ENCODE peak calls at places on chromosomes 6 and 20, in five cellular contexts. S is NCI-H2171 treated with DMSO at 0.1 percent for 48 hours; Q is stimulated activated CD4-positive, alpha-beta T cell treated with anti-CD3 and anti-CD28 coated beads, Interleukin-4, amount 100 ng/mL, for 1 hour; P is aorta; M is substantia nigra. F is an unnamed sample.
A peak's percentile ranks its signal among the peaks of the same experiment; 100 is the strongest.

GRCh38 chr6:37042139-37042538 is 36.7 kb downstream of the FGD2 start:
- DNase-seq in M (no peak), S (no peak), Q (no peak), P (no peak), F (no peak)

GRCh38 chr20:37223053-37223452 is 38.6 kb downstream of the GHRH start:
- DNase-seq in M (peak; percentile 41), Q (no peak), P (no peak), S (no peak), F (no peak)

GRCh38 chr6:141443668-141444067 is 689.1 kb upstream of the GJE1 start:
- DNase-seq in S (no peak), Q (no peak), M (no peak), P (no peak), F (no peak)

GRCh38 chr6:47416396-47417345 is 60.9 kb upstream of the CD2AP start:
- DNase-seq in S (no peak), M (no peak), P (no peak), Q (no peak), F (no peak)

GRCh38 chr6:154509421-154510143 is 903 bp downstream of the CNKSR3 start:
- DNase-seq in P (peak; percentile 56), M (no peak), S (no peak), Q (peak; percentile 6), F (peak; percentile 80)

GRCh38 chr6:80271074-80271473 is 164.6 kb downstream of the BCKDHB start:
- DNase-seq in S (no peak), M (no peak), P (no peak), Q (no peak), F (no peak)

GRCh38 chr6:72081880-72082279 is 195.5 kb downstream of the RIMS1 start:
- DNase-seq in P (no peak), Q (no peak), S (no peak), M (no peak), F (no peak)

GRCh38 chr6:82178084-82178758 is 69.3 kb downstream of the IBTK start:
- DNase-seq in Q (no peak), S (peak; percentile 57), P (no peak), M (no peak), F (no peak)

GRCh38 chr20:63278661-63279060 is 6.0 kb downstream of the ARFGAP1 start:
- DNase-seq in M (no peak), S (no peak), Q (no peak), P (peak; percentile 31), F (no peak)

GRCh38 chr6:1589208-1589607 is 20.5 kb upstream of the FOXC1 start:
- DNase-seq in M (no peak), P (no peak), Q (no peak), S (no peak), F (no peak)

GRCh38 chr6:157281570-157281969 is 41.7 kb downstream of the TMEM242 start:
- DNase-seq in M (no peak), Q (no peak), S (no peak), P (peak; percentile 48), F (no peak)

GRCh38 chr6:14889172-14889571 is 356.7 kb upstream of the JARID2 start:
- DNase-seq in P (no peak), M (no peak), S (no peak), Q (no peak), F (no peak)

GRCh38 chr20:9059931-9060330 is 9.0 kb upstream of the PLCB4 start:
- DNase-seq in P (no peak), Q (no peak), S (no peak), M (no peak), F (no peak)

GRCh38 chr6:113586966-113587699 is 270.0 kb upstream of the MARCKS start:
- DNase-seq in P (no peak), Q (no peak), S (no peak), M (peak; percentile 34), F (no peak)

GRCh38 chr6:137358273-137358672 is 135.9 kb downstream of the OLIG3 start:
- DNase-seq in Q (no peak), P (no peak), M (no peak), S (peak; percentile 4), F (no peak)

GRCh38 chr20:43843096-43843964 is 71.3 kb upstream of the TOX2 start:
- DNase-seq in S (no peak), M (no peak), Q (no peak), P (no peak), F (no peak)

GRCh38 chr20:63344616-63345327 is 16.4 kb downstream of the CHRNA4 start:
- DNase-seq in P (no peak), S (no peak), M (no peak), Q (no peak), F (no peak)

GRCh38 chr6:38371312-38371672 is 268.4 kb downstream of the BTBD9 start:
- DNase-seq in P (no peak), M (no peak), Q (no peak), S (peak; percentile 47), F (no peak)

GRCh38 chr6:105804000-105804399 is 282.1 kb upstream of the PRDM1 start:
- DNase-seq in M (no peak), S (no peak), Q (no peak), P (no peak), F (no peak)

GRCh38 chr6:133079901-133080300 is 161.3 kb upstream of the EYA4 start:
- DNase-seq in S (no peak), Q (no peak), P (no peak), M (no peak), F (no peak)

GRCh38 chr20:49647509-49647908 is 66.2 kb downstream of the B4GALT5 start:
- DNase-seq in Q (no peak), P (no peak), S (no peak), M (no peak), F (no peak)

GRCh38 chr6:94859924-94860323 is 717.4 kb upstream of the MANEA start:
- DNase-seq in Q (no peak), M (no peak), P (no peak), S (no peak), F (no peak)

GRCh38 chr6:62528894-62529526 is 243.0 kb upstream of the KHDRBS2 start:
- DNase-seq in Q (no peak), P (no peak), S (no peak), M (no peak), F (no peak)

GRCh38 chr6:137401058-137401457 is 93.1 kb downstream of the OLIG3 start:
- DNase-seq in S (no peak), Q (no peak), M (no peak), P (no peak), F (no peak)

GRCh38 chr20:60238992-60239655 is 280.9 kb downstream of the CDH26 start:
- DNase-seq in M (no peak), S (no peak), Q (no peak), P (no peak), F (no peak)

GRCh38 chr6:164106345-164106769 is 691.8 kb downstream of the QKI start:
- DNase-seq in P (no peak), M (no peak), Q (no peak), S (no peak), F (no peak)

GRCh38 chr6:42007286-42007685 is 43.0 kb upstream of the TAF8 start:
- DNase-seq in S (no peak), P (no peak), M (no peak), Q (no peak), F (no peak)

F was measured in suprapubic skin.